ENCODE peak calls at places on chromosomes 2 and 18, in ten cellular contexts. N is GM23248, Q is OCI-LY7, P is PC-9, V is PC-3, F is HCT116, R is Karpas-422, T is MM.1S, S is SK-N-SH, C is GM23338. D is an unnamed sample.

GRCh38 chr2:105417789-105418475 is 19.1 kb upstream of the FHL2 start:
- DNase-seq in N (peak; percentile 69), Q (no peak), P (no peak), V (peak; percentile 71), F (no peak), R (no peak), T (no peak), S (no peak), C (no peak), D (no peak)

GRCh38 chr2:85871494-85872164 is 17.2 kb downstream of the ST3GAL5 start:
- DNase-seq in N (no peak), Q (no peak), P (no peak), V (no peak), F (no peak), R (no peak), T (no peak), S (no peak), C (no peak), D (no peak)

GRCh38 chr2:99834426-99834825 is 308.0 kb downstream of the AFF3 start:
- DNase-seq in N (no peak), Q (no peak), P (no peak), V (no peak), F (no peak), R (no peak), T (no peak), S (no peak), C (no peak), D (no peak)

GRCh38 chr2:176385838-176386237 is 116.6 kb downstream of the MTX2 start:
- DNase-seq in N (no peak), Q (no peak), P (no peak), V (peak; percentile 2), F (no peak), R (peak; percentile 46), T (no peak), S (no peak), C (peak; percentile 37), D (no peak)

GRCh38 chr2:51032748-51033355 is 920 bp upstream of the NRXN1 start:
- DNase-seq in N (no peak), Q (no peak), P (no peak), V (no peak), F (no peak), R (no peak), T (no peak), S (no peak), C (peak; percentile 42), D (no peak)

GRCh38 chr2:158953454-158953853 is 15.0 kb upstream of the TANC1 start:
- DNase-seq in N (peak; percentile 65), Q (no peak), P (no peak), V (peak; percentile 3), F (no peak), R (no peak), T (no peak), S (no peak), C (no peak), D (no peak)

GRCh38 chr2:173230181-173230580 is 124.5 kb upstream of the CDCA7 start:
- DNase-seq in N (no peak), Q (no peak), P (no peak), V (no peak), F (no peak), R (no peak), T (no peak), S (no peak), C (no peak), D (no peak)

GRCh38 chr2:166439078-166439477 is 55.0 kb downstream of the SCN7A start:
- DNase-seq in N (no peak), Q (no peak), P (no peak), V (no peak), F (no peak), R (no peak), T (no peak), S (no peak), C (no peak), D (no peak)

GRCh38 chr2:157345647-157346389 is 20.2 kb upstream of the ERMN start:
- DNase-seq in N (no peak), Q (no peak), P (no peak), V (no peak), F (no peak), R (no peak), T (no peak), S (no peak), C (peak; percentile 64), D (no peak)

GRCh38 chr2:112673008-112673407 is 27.3 kb downstream of the SLC20A1 start:
- DNase-seq in N (no peak), Q (no peak), P (no peak), V (no peak), F (no peak), R (no peak), T (no peak), S (no peak), C (no peak), D (no peak)

GRCh38 chr2:186934420-186934819 is 85.5 kb upstream of the ZSWIM2 start:
- DNase-seq in N (no peak), Q (no peak), P (no peak), V (no peak), F (no peak), R (no peak), T (no peak), S (no peak), C (peak; percentile 11), D (no peak)

GRCh38 chr18:11951390-11951851 is 29.9 kb upstream of the IMPA2 start:
- DNase-seq in N (no peak), Q (no peak), P (no peak), V (no peak), F (no peak), R (no peak), T (no peak), S (no peak), C (peak; percentile 31), D (peak; percentile 30)

DNA sequence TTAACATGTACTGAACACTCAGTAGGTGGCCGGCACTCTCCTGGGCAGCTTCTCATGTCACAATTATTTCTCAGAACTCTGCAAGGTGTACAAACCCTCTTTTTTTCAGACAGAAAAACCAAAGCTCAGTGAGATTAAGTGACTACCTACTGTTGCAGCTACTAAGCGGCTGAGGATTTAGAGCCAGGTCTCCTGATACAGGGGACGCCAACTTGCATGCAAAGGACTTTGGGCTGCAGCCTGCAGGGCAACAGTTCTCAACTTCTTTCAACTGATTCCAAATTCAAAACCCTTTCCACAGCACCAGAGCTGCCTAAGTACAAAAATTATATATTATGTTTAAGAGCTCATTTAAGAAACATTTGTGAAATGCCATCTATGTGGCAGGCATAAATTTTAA is 177.6 kb downstream of the SUCLG1 start:
- DNase-seq in N (no peak), Q (no peak), P (no peak), V (no peak), F (no peak), R (no peak), T (no peak), S (no peak), C (no peak), D (no peak)
- H3K9me2 ChIP-seq in N (no peaks in the 10 kb centered on the region), Q (no peaks in the 10 kb centered on the region), P (no peaks in the 10 kb centered on the region), V (no peaks in the 10 kb centered on the region), F (no peaks in the 10 kb centered on the region), R (no peaks in the 10 kb centered on the region), T (no peaks in the 10 kb centered on the region), S (no peaks in the 10 kb centered on the region), C (peaks cover 15% of the 10 kb centered on the region), D (no peaks in the 10 kb centered on the region)

DNA sequence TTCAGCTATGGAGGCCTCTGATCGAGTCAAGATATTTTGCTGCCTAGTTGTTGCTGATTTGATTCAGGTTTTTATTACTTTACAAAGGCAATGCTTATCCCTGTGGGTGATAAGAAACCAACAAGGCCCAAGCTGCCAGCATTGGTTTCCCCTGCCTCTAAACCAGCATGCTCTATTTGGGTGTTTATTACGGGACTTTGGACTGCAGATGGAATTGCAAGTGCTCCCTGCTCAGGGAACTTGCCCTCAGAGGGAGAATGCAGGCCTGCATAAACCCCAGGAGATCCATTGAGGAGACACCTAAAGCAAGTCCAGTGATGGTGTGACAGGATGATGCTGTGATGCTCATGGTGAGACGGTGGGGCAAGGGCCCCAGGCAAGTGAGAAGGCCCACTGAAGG is 172.1 kb downstream of the VAPA start:
- DNase-seq in N (no peak), Q (no peak), P (no peak), V (no peak), F (no peak), R (no peak), T (no peak), S (no peak), C (no peak), D (peak; percentile 44)
- H2AFZ ChIP-seq in N (no peak overlapping the region), Q (no peak overlapping the region), P (no peak overlapping the region), V (no peak overlapping the region), F (no peak overlapping the region), R (no peak overlapping the region), T (no peak overlapping the region), S (no peak overlapping the region), C (no peak overlapping the region), D (no peak overlapping the region)

GRCh38 chr18:54517521-54517920 is 73.5 kb upstream of the DYNAP start:
- DNase-seq in N (no peak), Q (no peak), P (no peak), V (no peak), F (no peak), R (no peak), T (no peak), S (no peak), C (no peak), D (no peak)

DNA sequence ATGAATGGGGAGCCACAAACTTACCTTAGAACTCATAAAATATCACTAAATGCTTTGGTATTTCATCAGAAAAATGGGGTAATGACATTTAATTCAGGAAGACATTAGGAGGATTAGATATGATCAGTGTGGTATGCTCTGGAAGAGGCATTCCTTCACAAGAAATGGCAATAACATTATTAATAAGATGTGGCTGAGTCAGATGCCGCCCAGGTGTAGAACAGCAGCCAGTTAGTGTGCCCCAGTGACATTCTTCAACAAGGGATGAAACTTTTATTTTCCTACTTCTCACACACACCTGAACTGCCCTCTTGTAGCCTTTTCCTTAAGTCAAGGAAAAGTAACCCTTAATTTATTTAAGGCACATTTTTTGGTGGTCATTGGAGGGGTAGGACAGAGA is 69.2 kb upstream of the DYNAP start:
- DNase-seq in N (no peak), Q (no peak), P (no peak), V (no peak), F (no peak), R (no peak), T (no peak), S (no peak), C (no peak), D (no peak)
- H3K9me2 ChIP-seq in N (no peaks in the 10 kb centered on the region), Q (no peaks in the 10 kb centered on the region), P (no peaks in the 10 kb centered on the region), V (no peaks in the 10 kb centered on the region), F (no peaks in the 10 kb centered on the region), R (no peaks in the 10 kb centered on the region), T (no peaks in the 10 kb centered on the region), S (no peaks in the 10 kb centered on the region), C (peaks cover 14% of the 10 kb centered on the region), D (no peaks in the 10 kb centered on the region)

GRCh38 chr2:227864161-227864756 is 7.2 kb upstream of the DAW1 start:
- DNase-seq in N (peak; percentile 80), Q (no peak), P (no peak), V (no peak), F (no peak), R (no peak), T (no peak), S (no peak), C (no peak), D (peak; percentile 55)
- H2AFZ ChIP-seq in N (peak overlapping the region; percentile 37), Q (no peak overlapping the region), P (no peak overlapping the region), V (no peak overlapping the region), F (peak overlapping the region; percentile 38), R (no peak overlapping the region), T (no peak overlapping the region), S (peak overlapping the region; percentile 5), C (no peak overlapping the region), D (no peak overlapping the region)

D was measured in hepatocyte.